ENCODE peak calls at places on chromosomes 1 and 21, in five cellular contexts. Y is tibial artery, U is AG10803, L is cardiac fibroblast, B is cardiac muscle cell. F is an unnamed sample.

GRCh38 chr1:204455063-204455830 is 39.4 kb downstream of the PIK3C2B start:
- DNase-seq in Y (no peak), B (no peak), L (no peak), U (no peak), F (no peak)

GRCh38 chr1:169321539-169321938 is 46.1 kb downstream of the NME7 start:
- DNase-seq in Y (no peak), B (peak), L (peak), U (peak), F (no peak)

GRCh38 chr21:33443174-33443573 is 36.6 kb downstream of the TMEM50B start:
- DNase-seq in Y (no peak), U (no peak), L (no peak), B (no peak), F (no peak)

GRCh38 chr1:22296701-22297591 is 154.0 kb upstream of the WNT4 start:
- DNase-seq in U (peak), B (no peak), L (no peak), Y (no peak), F (no peak)

GRCh38 chr1:151519667-151520066 is 8.5 kb downstream of the CGN start:
- DNase-seq in U (no peak), Y (no peak), L (no peak), B (no peak), F (no peak)

GRCh38 chr21:35614412-35614901 is 445.9 kb downstream of the SETD4 start:
- DNase-seq in Y (no peak), U (peak), B (peak), L (peak), F (no peak)

GRCh38 chr1:47785118-47785517 is 212.1 kb downstream of the TRABD2B start:
- DNase-seq in L (no peak), U (no peak), B (no peak), Y (no peak), F (no peak)

GRCh38 chr1:63448741-63449140 is 74.3 kb downstream of the ITGB3BP start:
- DNase-seq in Y (no peak), U (peak), L (peak), B (peak), F (no peak)

GRCh38 chr1:151157067-151157531 is 650 bp downstream of the TNFAIP8L2 start:
- DNase-seq in Y (no peak), B (no peak), U (no peak), L (no peak), F (no peak)

GRCh38 chr1:62962794-62963776 is 179.2 kb downstream of the ATG4C start:
- DNase-seq in B (peak), U (peak), L (peak), Y (no peak), F (peak)

GRCh38 chr1:35660581-35661473 is 19.5 kb upstream of the PSMB2 start:
- DNase-seq in L (peak), Y (no peak), B (peak), U (peak), F (peak)

GRCh38 chr1:7408771-7409150 is 362.3 kb upstream of the VAMP3 start:
- DNase-seq in U (no peak), L (no peak), Y (no peak), B (no peak), F (no peak)

GRCh38 chr1:210496063-210496462 is 167.4 kb downstream of the HHAT start:
- DNase-seq in U (peak), B (peak), Y (no peak), L (peak), F (peak)

GRCh38 chr1:153919879-153920852 is 2.6 kb downstream of the GATAD2B start:
- DNase-seq in L (peak), U (peak), B (peak), Y (no peak), F (no peak)

GRCh38 chr21:15826147-15826780 is 96.5 kb downstream of the USP25 start:
- DNase-seq in L (peak), Y (no peak), B (peak), U (peak), F (peak)

GRCh38 chr21:36661511-36662309 is 37.2 kb upstream of the SIM2 start:
- DNase-seq in L (peak), B (peak), U (peak), Y (no peak), F (peak)

GRCh38 chr1:2143814-2144500 is 50.6 kb downstream of the FAAP20 start:
- DNase-seq in Y (no peak), B (no peak), U (no peak), L (no peak), F (no peak)

DNA sequence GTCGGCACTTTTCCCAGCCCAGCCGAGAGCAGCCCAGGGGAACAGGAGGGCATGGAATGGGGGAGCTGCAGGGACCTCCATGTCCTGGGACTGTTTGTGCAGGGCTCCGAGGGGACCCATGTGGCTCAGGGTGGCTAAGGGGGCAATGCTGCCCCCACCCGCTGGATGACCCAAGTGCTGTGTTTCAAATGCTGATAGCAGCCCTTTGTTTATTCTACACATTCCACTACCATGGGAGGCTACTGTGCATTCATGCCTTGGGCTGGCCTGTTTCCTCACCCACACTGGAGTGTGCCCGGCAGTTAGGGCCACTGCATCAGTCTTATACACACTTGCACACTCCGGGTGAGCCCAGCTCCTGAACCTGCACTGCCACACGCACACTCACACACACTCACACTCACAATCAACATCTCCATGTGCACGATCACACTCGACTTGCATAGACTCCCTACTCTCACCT is 93.5 kb upstream of the POU3F1 start:
- DNase-seq in U (no peak), Y (no peak), B (no peak), L (no peak), F (no peak)
- TF ChIP-seq CTCF in U (no peak), Y (no peak), B (no peak), L (no peak), F (no peak)

DNA sequence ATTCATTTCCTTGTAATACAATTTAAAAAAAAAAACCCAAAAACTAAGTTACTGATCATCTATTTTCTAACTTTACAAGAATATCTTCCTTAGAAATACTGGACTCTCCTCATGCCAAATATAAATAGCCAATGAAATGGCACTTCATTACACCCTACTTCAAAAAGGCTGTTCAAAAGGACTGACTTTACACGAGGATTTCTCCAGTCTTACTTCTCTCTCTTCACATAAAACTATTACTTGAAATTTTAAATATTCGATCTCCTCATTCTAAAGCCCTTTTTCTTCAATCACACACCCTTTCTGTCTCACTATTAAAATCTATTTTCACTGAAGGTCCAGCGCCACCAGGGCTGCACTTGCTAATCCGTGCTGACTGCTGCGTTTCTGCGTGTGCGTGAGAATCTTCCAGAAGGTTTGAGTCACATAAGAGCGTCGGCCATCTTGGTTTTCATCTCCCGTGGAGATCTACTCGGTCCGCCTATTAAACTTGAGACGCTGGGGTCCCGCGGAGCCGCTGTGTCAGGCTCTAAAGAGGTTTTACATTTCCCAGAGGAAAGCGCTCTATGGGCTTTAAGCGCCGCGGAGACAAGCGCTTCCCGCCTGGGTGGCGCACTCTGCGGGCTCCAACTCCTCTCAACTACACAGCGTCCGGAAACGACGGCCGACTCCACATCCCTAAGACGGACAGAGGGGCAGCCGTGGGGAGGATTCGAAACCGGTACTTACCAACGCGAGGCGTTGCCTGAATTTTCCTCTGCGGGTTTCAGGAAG is 643 bp downstream of the LRIF1 start:
- DNase-seq in Y (peak), L (peak), U (peak), B (peak), F (peak)
- TF ChIP-seq CTCF in Y (no peak), L (peak), U (peak), B (no peak), F (no peak)

DNA sequence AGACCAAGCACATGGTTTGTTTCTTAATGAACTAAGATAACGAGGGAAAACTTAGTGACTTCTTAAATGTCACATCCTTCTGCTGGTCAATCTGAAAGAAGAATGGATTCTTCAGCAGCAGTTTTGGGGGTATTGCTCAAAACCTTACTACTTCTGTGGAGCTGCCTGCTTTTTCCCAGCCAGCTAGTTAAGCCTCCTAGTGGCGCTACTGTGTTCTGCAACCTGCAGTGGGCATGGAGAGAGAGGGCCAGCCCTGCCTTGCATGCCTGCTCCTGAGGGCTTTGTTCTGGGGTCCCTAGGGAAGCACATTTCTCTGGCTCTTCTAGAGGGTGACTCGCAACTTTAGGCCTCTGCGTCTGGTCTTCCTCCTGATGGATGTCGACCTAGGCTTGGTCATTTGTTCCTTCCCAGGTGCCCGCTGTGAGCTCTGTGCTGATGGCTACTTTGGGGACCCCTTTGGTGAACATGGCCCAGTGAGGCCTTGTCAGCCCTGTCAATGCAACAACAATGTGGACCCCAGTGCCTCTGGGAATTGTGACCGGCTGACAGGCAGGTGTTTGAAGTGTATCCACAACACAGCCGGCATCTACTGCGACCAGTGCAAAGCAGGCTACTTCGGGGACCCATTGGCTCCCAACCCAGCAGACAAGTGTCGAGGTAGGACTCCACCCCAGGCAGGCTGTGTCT is 42.0 kb downstream of the LAMC2 start:
- DNase-seq in Y (peak), U (peak), B (peak), L (peak), F (no peak)
- TF ChIP-seq CTCF in Y (peak), U (peak), B (peak), L (peak), F (peak)

GRCh38 chr1:156126043-156126700 is 11.7 kb downstream of the LMNA start:
- DNase-seq in Y (peak), L (peak), U (peak), B (peak), F (peak)
- TF ChIP-seq CTCF in Y (peak), L (peak), U (peak), B (peak), F (peak)

DNA sequence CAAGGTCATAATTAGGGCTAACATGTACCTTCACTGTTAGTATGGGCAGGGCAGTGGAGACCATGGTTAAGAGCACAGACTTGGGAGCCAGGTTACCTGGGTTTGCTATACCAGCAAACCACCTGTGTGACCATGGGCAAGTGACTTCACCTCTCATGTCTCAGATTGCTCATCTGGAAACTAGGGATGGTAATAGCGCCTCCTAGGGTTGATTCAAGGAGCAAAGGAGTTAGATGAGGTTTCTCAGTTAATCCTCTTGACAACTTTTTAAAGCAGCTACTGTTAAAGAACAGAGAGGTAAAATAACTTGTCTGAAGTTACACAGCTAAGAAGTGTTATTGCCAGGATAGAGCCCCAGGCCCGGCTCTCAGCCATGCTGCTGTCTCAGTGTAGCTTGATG is 790 bp upstream of the MATN1 start:
- DNase-seq in B (no peak), L (no peak), Y (no peak), U (no peak), F (no peak)
- TF ChIP-seq CTCF in B (peak), L (peak), Y (no peak), U (peak), F (peak)

GRCh38 chr1:112396668-112397025 is 633 bp downstream of the CTTNBP2NL start:
- DNase-seq in Y (no peak), U (peak), B (peak), L (peak), F (no peak)
- TF ChIP-seq CTCF in Y (no peak), U (no peak), B (no peak), L (no peak), F (no peak)

GRCh38 chr1:186244825-186245224 is 130.2 kb downstream of the TPR start:
- DNase-seq in B (peak), L (peak), U (no peak), Y (no peak), F (no peak)
- TF ChIP-seq CTCF in B (peak), L (peak), U (peak), Y (no peak), F (no peak)